ENCODE peak calls at places on chromosomes 7 and 10, in seven cellular contexts. Z is dorsolateral prefrontal cortex, E is IMR-90, G is skeletal muscle cell, W is endodermal cell, V is fibroblast of pulmonary artery, R is HCT116. B is an unnamed sample.

GRCh38 chr10:77599651-77600050 is 38.0 kb downstream of the KCNMA1 start:
- DNase-seq in Z (no peak), E (no peak), G (no peak), W (no peak), V (no peak), R (no peak), B (no peak)

GRCh38 chr7:151632750-151633515 is 113.2 kb upstream of the RHEB start:
- DNase-seq in Z (peak), E (peak), G (no peak), W (peak), V (peak), R (no peak), B (peak)

GRCh38 chr10:112955736-112956421 is 5.8 kb downstream of the TCF7L2 start:
- DNase-seq in Z (no peak), E (peak), G (peak), W (no peak), V (peak), R (no peak), B (no peak)

GRCh38 chr7:42606217-42606905 is 305.5 kb downstream of the C7orf25 start:
- DNase-seq in Z (no peak), E (no peak), G (no peak), W (no peak), V (no peak), R (no peak), B (no peak)

GRCh38 chr7:132257253-132257652 is 319.0 kb downstream of the PLXNA4 start:
- DNase-seq in Z (no peak), E (no peak), G (no peak), W (no peak), V (no peak), R (no peak), B (no peak)

GRCh38 chr10:132397671-132398565 is 918 bp downstream of the PWWP2B start:
- DNase-seq in Z (no peak), E (peak), G (no peak), W (no peak), V (peak), R (no peak), B (no peak)

GRCh38 chr7:139403601-139404000 is 43.9 kb downstream of the LUC7L2 start:
- DNase-seq in Z (no peak), E (no peak), G (no peak), W (no peak), V (no peak), R (no peak), B (no peak)

GRCh38 chr10:75643944-75644820 is 212.8 kb downstream of the LRMDA start:
- DNase-seq in Z (no peak), E (no peak), G (no peak), W (no peak), V (no peak), R (no peak), B (no peak)

GRCh38 chr10:78337646-78338391 is 304.2 kb downstream of the RPS24 start:
- DNase-seq in Z (no peak), E (peak), G (no peak), W (peak), V (no peak), R (no peak), B (peak)

GRCh38 chr7:123675092-123675473 is 19.4 kb downstream of the LMOD2 start:
- DNase-seq in Z (no peak), E (peak), G (no peak), W (no peak), V (peak), R (no peak), B (no peak)

GRCh38 chr7:24877790-24878311 is 102.1 kb downstream of the OSBPL3 start:
- DNase-seq in Z (no peak), E (peak), G (peak), W (no peak), V (no peak), R (no peak), B (peak)

GRCh38 chr7:74482629-74483401 is 29.1 kb downstream of the GTF2IRD1 start:
- DNase-seq in Z (no peak), E (peak), G (peak), W (no peak), V (peak), R (peak), B (no peak)

GRCh38 chr10:6300106-6300783 is 97.5 kb downstream of the PFKFB3 start:
- DNase-seq in Z (no peak), E (peak), G (peak), W (no peak), V (peak), R (no peak), B (peak)

GRCh38 chr7:148049068-148049467 is 541.5 kb upstream of the C7orf33 start:
- DNase-seq in Z (no peak), E (no peak), G (no peak), W (no peak), V (no peak), R (no peak), B (no peak)

GRCh38 chr10:31490858-31491504 is 172.0 kb downstream of the ZEB1 start:
- DNase-seq in Z (no peak), E (peak), G (no peak), W (peak), V (peak), R (peak), B (no peak)

GRCh38 chr7:33776791-33777190 is 128.5 kb upstream of the BMPER start:
- DNase-seq in Z (no peak), E (peak), G (no peak), W (no peak), V (peak), R (no peak), B (no peak)

GRCh38 chr10:27019827-27020226 is 80.5 kb downstream of the ANKRD26 start:
- DNase-seq in Z (no peak), E (no peak), G (no peak), W (no peak), V (peak), R (no peak), B (no peak)

GRCh38 chr7:45582136-45582742 is 8.1 kb downstream of the ADCY1 start:
- DNase-seq in Z (peak), E (no peak), G (no peak), W (peak), V (no peak), R (no peak), B (no peak)

GRCh38 chr7:132117181-132117580 is 459.1 kb downstream of the PLXNA4 start:
- DNase-seq in Z (no peak), E (peak), G (no peak), W (no peak), V (peak), R (no peak), B (no peak)

GRCh38 chr7:66950311-66950710 is 29.3 kb downstream of the TMEM248 start:
- DNase-seq in Z (no peak), E (peak), G (no peak), W (no peak), V (no peak), R (no peak), B (no peak)

GRCh38 chr10:23994459-23995046 is 214.4 kb upstream of the KIAA1217 start:
- DNase-seq in Z (peak), E (peak), G (no peak), W (peak), V (peak), R (peak), B (peak)

GRCh38 chr10:77564781-77565589 is 72.6 kb downstream of the KCNMA1 start:
- DNase-seq in Z (no peak), E (peak), G (no peak), W (peak), V (no peak), R (no peak), B (no peak)

GRCh38 chr7:97731736-97732370 is at the start of gene TAC1:
- DNase-seq in Z (no peak), E (no peak), G (no peak), W (peak), V (peak), R (no peak), B (no peak)

GRCh38 chr10:13239923-13240322 is 5.7 kb upstream of the UCMA start:
- DNase-seq in Z (no peak), E (no peak), G (no peak), W (no peak), V (no peak), R (no peak), B (no peak)

GRCh38 chr10:49395741-49396665 is at the start of gene DRGX:
- DNase-seq in Z (no peak), E (no peak), G (no peak), W (peak), V (no peak), R (no peak), B (no peak)

GRCh38 chr10:8444630-8445029 is 390.1 kb downstream of the GATA3 start:
- DNase-seq in Z (no peak), E (no peak), G (no peak), W (peak), V (peak), R (no peak), B (no peak)

GRCh38 chr7:99004216-99004615 is 125.9 kb downstream of the TRRAP start:
- DNase-seq in Z (peak), E (no peak), G (no peak), W (peak), V (peak), R (no peak), B (peak)

GRCh38 chr7:73893342-73894101 is 32.6 kb downstream of the TMEM270 start:
- DNase-seq in Z (no peak), E (peak), G (peak), W (no peak), V (no peak), R (no peak), B (peak)

GRCh38 chr7:36440880-36441279 is 51.2 kb downstream of the ANLN start:
- DNase-seq in Z (no peak), E (peak), G (no peak), W (no peak), V (peak), R (peak), B (no peak)

GRCh38 chr7:151853896-151854807 is 22.8 kb downstream of the PRKAG2 start:
- DNase-seq in Z (no peak), E (no peak), G (no peak), W (no peak), V (no peak), R (no peak), B (peak)

GRCh38 chr7:124930173-124930623 is 573 bp upstream of the POT1 start:
- DNase-seq in Z (no peak), E (no peak), G (no peak), W (no peak), V (no peak), R (no peak), B (no peak)

GRCh38 chr10:128494665-128495064 is 368.4 kb upstream of the MKI67 start:
- DNase-seq in Z (no peak), E (no peak), G (no peak), W (no peak), V (no peak), R (no peak), B (no peak)

GRCh38 chr10:111835562-111835961 is 348.0 kb downstream of the GPAM start:
- DNase-seq in Z (no peak), E (no peak), G (peak), W (peak), V (no peak), R (no peak), B (no peak)

GRCh38 chr10:4661572-4662255 is 164.3 kb upstream of the AKR1E2 start:
- DNase-seq in Z (no peak), E (no peak), G (no peak), W (no peak), V (no peak), R (no peak), B (peak)

GRCh38 chr7:28854750-28855074 is 103.4 kb downstream of the TRIL start:
- DNase-seq in Z (no peak), E (peak), G (no peak), W (no peak), V (no peak), R (no peak), B (no peak)
- H3K4me3 ChIP-seq in Z (peak), E (no peak), G (no peak), W (no peak), V (no peak), R (peak), B (no peak)

GRCh38 chr10:95438781-95439180 is 122.4 kb downstream of the SORBS1 start:
- DNase-seq in Z (no peak), E (no peak), G (no peak), W (no peak), V (no peak), R (no peak), B (no peak)
- H3K4me3 ChIP-seq in Z (no peak), E (no peak), G (no peak), W (no peak), V (no peak), R (no peak), B (no peak)

DNA sequence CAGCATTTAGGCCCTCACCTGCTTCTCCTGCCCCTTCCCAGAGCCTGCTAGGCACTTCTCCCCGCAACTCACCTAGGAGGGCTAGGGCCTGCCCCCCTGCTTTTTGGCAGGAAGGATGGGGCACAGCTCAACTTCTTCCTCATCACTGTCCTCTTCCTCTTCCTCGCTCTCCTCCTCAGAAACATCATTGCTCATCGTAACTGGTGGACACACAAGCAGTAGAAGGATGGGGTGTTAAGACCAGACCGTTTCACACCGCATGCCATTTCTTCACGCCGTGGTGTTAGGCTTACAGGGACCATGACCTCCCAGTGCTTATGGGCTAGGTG is 1.6 kb downstream of the NPM3 start:
- DNase-seq in Z (no peak), E (no peak), G (no peak), W (no peak), V (no peak), R (no peak), B (no peak)
- H3K4me3 ChIP-seq in Z (no peak), E (no peak), G (no peak), W (peak), V (no peak), R (peak), B (no peak)

DNA sequence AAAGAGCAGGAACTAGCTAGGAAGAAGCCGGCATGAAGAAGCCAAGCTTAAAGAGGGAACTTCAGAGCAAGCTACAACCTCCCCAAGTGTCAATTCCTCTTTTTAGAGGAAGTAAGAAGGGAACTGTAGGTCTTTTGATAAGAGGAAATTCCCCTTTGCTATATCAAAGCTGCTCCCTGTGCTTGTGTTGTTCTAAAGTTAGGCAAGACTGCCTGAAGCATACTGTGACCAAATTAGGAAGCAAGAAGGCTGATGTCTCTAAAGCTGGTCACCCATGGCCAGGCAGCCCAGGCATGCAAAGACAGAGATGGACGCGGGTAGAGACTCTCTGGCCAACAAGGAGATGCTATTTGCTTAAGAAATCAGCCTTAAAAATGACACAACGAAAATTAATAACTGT is 87.9 kb downstream of the RNF216 start:
- DNase-seq in Z (no peak), E (peak), G (peak), W (no peak), V (peak), R (no peak), B (no peak)
- H3K4me3 ChIP-seq in Z (no peak), E (no peak), G (no peak), W (no peak), V (no peak), R (no peak), B (no peak)

DNA sequence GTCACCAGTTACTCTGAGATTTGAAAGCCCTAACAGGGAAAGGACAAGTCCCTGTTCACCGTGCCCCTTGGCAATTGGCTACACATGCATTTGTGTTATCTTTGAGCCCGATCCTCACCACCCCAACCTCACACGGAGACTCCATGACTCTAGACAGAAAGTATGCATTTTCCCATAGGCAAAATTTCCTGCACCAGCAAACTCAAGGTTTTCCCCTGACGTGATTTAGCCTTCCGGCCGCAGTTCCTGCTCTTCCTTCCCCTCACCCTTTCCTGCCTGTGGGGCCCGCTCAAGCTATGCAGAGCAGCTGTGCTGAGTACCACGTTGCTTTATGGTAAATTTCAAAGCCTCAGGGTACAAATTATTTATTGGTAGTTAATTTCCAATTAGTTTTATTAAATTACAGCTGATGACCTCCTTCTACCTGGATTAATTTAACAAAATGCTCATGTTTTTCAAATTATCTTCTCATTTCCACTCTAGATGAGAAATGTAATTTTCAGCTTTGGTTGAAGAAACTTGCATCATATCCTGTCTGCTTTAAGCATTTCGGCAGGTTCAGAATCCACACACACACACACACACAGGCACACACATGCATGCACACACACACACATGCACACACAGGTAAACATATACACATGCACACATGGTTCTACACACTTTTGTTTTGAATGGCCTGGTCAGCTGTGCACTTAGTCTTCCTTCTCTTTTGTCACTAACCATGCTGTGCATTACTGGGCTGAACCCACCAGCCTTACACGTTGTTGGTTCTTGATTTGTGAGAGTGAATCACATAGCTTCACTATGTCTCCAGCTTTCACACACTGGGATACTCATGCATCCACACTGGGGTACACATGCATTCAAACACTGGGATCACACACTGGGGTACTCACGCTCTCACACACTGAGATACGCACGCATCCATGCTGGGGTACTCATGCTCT is 283.1 kb upstream of the PITRM1 start:
- DNase-seq in Z (no peak), E (peak), G (no peak), W (peak), V (peak), R (no peak), B (no peak)
- H3K4me3 ChIP-seq in Z (no peak), E (no peak), G (no peak), W (no peak), V (no peak), R (no peak), B (no peak)

GRCh38 chr10:119370972-119371703 is 163.8 kb downstream of the GRK5 start:
- DNase-seq in Z (no peak), E (peak), G (peak), W (no peak), V (peak), R (no peak), B (peak)
- H3K4me3 ChIP-seq in Z (no peak), E (no peak), G (no peak), W (no peak), V (no peak), R (no peak), B (no peak)

DNA sequence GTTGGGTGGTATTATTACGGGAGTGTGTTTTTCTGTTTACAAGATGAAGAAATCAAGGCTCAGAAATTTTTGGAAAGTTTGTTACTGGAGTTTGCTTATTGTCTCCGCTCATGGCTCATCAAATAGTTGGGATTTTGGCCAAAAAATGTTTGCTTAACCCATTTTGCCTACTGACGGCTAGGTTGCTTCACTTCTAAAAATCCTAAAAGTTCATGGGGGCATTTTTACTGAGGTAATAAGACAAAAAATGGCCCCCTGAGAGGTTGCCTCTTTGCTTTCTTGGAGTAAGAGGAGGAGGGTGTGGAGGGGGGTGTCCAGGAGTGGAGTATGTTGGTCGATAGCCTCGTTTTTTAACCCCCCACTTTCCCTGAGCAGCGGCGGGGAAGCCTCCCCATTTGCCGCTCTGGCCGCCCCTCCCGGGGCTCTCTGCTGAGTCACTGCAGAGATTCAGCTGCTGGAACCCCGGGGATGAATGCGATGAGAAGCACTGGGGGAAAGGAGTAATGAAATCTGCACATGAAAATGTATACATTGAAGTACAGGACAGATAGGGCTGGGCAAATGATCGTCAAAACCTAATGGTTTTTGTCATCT is 1.5 kb downstream of the MEST start:
- DNase-seq in Z (no peak), E (peak), G (no peak), W (peak), V (peak), R (no peak), B (no peak)
- H3K4me3 ChIP-seq in Z (peak), E (peak), G (peak), W (peak), V (peak), R (no peak), B (no peak)

B was measured in lower leg skin.